ENCODE peak calls at places on chromosomes 16 and 17, in four cellular contexts. Z is dorsolateral prefrontal cortex, C is foreskin fibroblast, D is nephron progenitor cell. V is an unnamed sample.

GRCh38 chr17:75240394-75241142 is 20.8 kb downstream of the GGA3 start:
- DNase-seq in D (peak), C (no peak), Z (peak), V (no peak)

GRCh38 chr16:66486199-66486772 is 59.2 kb downstream of the BEAN1 start:
- DNase-seq in D (no peak), Z (no peak), C (no peak), V (no peak)

GRCh38 chr16:7086842-7087616 is 245.6 kb upstream of the RBFOX1 start:
- DNase-seq in C (no peak), Z (peak), D (peak), V (no peak)

GRCh38 chr17:74431568-74432483 is at the start of gene GPRC5C:
- DNase-seq in D (peak), C (no peak), Z (peak), V (no peak)

GRCh38 chr16:30748634-30749445 is 615 bp downstream of the PHKG2 start:
- DNase-seq in D (peak), C (peak), Z (no peak), V (no peak)

GRCh38 chr17:17971431-17972125 is 622 bp downstream of the TOM1L2 start:
- DNase-seq in C (no peak), Z (peak), D (no peak), V (no peak)

GRCh38 chr16:30778549-30779244 is 8.3 kb downstream of the ZNF629 start:
- DNase-seq in C (peak), Z (no peak), D (peak), V (no peak)

GRCh38 chr17:66152756-66153155 is 39.2 kb downstream of the CEP112 start:
- DNase-seq in D (no peak), C (peak), Z (no peak), V (no peak)

GRCh38 chr16:68379472-68380347 is 68.6 kb downstream of the SMPD3 start:
- DNase-seq in D (no peak), Z (no peak), C (no peak), V (no peak)

GRCh38 chr17:30236807-30237206 is 1.3 kb upstream of the SLC6A4 start:
- DNase-seq in Z (peak), C (no peak), D (peak), V (no peak)

GRCh38 chr16:13298676-13299075 is 397.3 kb downstream of the SHISA9 start:
- DNase-seq in Z (no peak), C (no peak), D (no peak), V (no peak)

GRCh38 chr17:149231-149630 is 11.9 kb downstream of the SCGB1C2 start:
- DNase-seq in Z (no peak), C (no peak), D (no peak), V (no peak)

GRCh38 chr17:42342242-42343008 is 45.8 kb downstream of the STAT3 start:
- DNase-seq in C (peak), D (no peak), Z (no peak), V (no peak)

GRCh38 chr17:17152385-17152784 is 53.7 kb downstream of the PLD6 start:
- DNase-seq in D (no peak), Z (no peak), C (no peak), V (no peak)

GRCh38 chr17:32523827-32524552 is 37.2 kb downstream of the CDK5R1 start:
- DNase-seq in D (no peak), Z (no peak), C (no peak), V (no peak)

GRCh38 chr17:74148901-74149596 is 54.4 kb upstream of the RPL38 start:
- DNase-seq in Z (no peak), D (no peak), C (no peak), V (no peak)

GRCh38 chr17:16486373-16487250 is 5.4 kb downstream of the LRRC75A start:
- DNase-seq in Z (peak), D (no peak), C (peak), V (no peak)

GRCh38 chr17:42118545-42118944 is 2.6 kb downstream of the KAT2A start:
- DNase-seq in Z (no peak), D (no peak), C (no peak), V (no peak)

GRCh38 chr17:74919440-74920305 is 3.4 kb downstream of the USH1G start:
- DNase-seq in C (peak), D (peak), Z (no peak), V (no peak)

GRCh38 chr17:45311762-45312476 is 4.9 kb downstream of the MAP3K14 start:
- DNase-seq in D (no peak), C (no peak), Z (no peak), V (no peak)

GRCh38 chr16:67155305-67156145 is 4.2 kb downstream of the TRADD start:
- DNase-seq in D (peak), C (peak), Z (peak), V (no peak)

GRCh38 chr17:18041776-18042175 is 2.6 kb downstream of the GID4 start:
- DNase-seq in Z (no peak), D (no peak), C (peak), V (peak)

GRCh38 chr16:67514382-67514828 is 14.2 kb upstream of the RIPOR1 start:
- DNase-seq in D (peak), Z (peak), C (peak), V (peak)

GRCh38 chr17:688100-688989 is 26.3 kb downstream of the VPS53 start:
- DNase-seq in Z (no peak), C (no peak), D (no peak), V (no peak)

GRCh38 chr16:16143038-16143763 is 80.1 kb downstream of the ABCC6 start:
- DNase-seq in C (no peak), Z (no peak), D (no peak), V (no peak)

GRCh38 chr16:20415541-20415940 is 6.2 kb downstream of the ACSM5 start:
- DNase-seq in D (no peak), C (peak), Z (no peak), V (no peak)

GRCh38 chr16:81524382-81524781 is 79.8 kb downstream of the CMIP start:
- DNase-seq in C (no peak), D (no peak), Z (no peak), V (no peak)

GRCh38 chr17:72504783-72505182 is 384.0 kb downstream of the SOX9 start:
- DNase-seq in Z (no peak), D (no peak), C (no peak), V (no peak)

GRCh38 chr17:69246726-69247375 is 18.2 kb upstream of the ABCA10 start:
- DNase-seq in C (peak), D (no peak), Z (no peak), V (no peak)

GRCh38 chr17:74042744-74043486 is 160.6 kb upstream of the RPL38 start:
- DNase-seq in C (peak), D (no peak), Z (peak), V (peak)

GRCh38 chr17:62724398-62725146 is 83.5 kb downstream of the MARCHF10 start:
- DNase-seq in Z (peak), D (no peak), C (no peak), V (no peak)

GRCh38 chr17:66904760-66905637 is 59.5 kb upstream of the CACNG4 start:
- DNase-seq in Z (no peak), C (no peak), D (no peak), V (no peak)

GRCh38 chr16:75086281-75086680 is 30.3 kb downstream of the LDHD start:
- DNase-seq in D (no peak), Z (no peak), C (no peak), V (no peak)

GRCh38 chr16:75085556-75085955 is 31.0 kb downstream of the LDHD start:
- DNase-seq in Z (no peak), D (no peak), C (peak), V (no peak)

GRCh38 chr16:75088226-75088625 is 28.4 kb downstream of the LDHD start:
- DNase-seq in C (no peak), Z (no peak), D (no peak), V (no peak)

GRCh38 chr16:75088934-75089333 is 27.6 kb downstream of the LDHD start:
- DNase-seq in Z (no peak), C (no peak), D (no peak), V (no peak)

DNA sequence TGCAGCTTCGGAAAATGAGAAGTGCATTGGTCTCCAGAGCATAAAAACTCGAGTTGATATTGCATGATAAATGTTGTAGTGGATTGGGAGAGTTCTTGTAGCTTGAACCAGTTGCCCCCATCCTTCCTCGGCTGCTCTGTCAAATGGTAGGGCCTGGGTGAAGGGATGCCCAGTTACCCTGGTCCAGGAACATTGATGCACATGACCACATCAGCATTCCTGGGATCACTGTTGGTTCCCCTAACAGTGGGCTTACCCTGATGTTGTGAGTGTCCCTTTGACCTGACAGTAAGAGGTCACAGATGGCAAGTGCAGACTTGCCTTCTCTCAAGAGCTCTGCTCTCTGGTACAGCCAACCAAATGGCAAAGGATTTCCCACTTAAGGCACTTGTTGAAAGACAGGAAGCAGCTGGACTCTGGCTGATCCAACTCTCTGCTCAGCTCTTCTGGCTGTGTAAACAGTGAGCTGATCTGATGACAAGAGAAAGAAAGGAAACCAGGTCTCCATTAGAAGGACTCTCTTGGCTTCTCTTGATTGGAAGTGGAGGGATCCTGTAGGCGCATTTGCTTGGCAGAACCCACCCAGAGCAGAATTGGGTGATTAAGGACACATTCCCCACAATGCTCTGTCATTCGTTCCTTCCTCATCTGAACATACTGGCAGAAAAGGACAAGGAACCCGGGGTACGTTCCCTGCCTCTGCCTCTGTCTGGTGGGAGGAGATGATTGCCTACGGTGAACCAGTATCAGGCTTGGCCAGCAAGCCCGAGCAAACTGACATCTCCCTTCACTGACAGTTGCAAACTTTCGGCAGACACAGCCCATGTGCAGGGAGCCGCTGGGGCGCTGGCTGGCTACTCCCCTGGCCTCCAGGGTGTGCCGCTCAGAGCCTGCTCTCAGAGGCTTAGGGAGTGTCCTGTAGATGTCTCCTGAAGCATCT is 29.3 kb downstream of the LDHD start:
- DNase-seq in Z (no peak), D (no peak), C (peak), V (no peak)
- TF ChIP-seq CTCF in Z (no peak), D (no peak), C (no peak), V (no peak)

GRCh38 chr16:89054714-89055113 is 38.9 kb upstream of the ACSF3 start:
- DNase-seq in D (no peak), Z (no peak), C (no peak), V (no peak)
- TF ChIP-seq CTCF in D (no peak), Z (no peak), C (no peak), V (no peak)

GRCh38 chr17:63850401-63850800 is 7.9 kb upstream of the SMARCD2 start:
- DNase-seq in C (no peak), D (no peak), Z (no peak), V (no peak)

GRCh38 chr17:63853260-63853659 is 10.8 kb upstream of the SMARCD2 start:
- DNase-seq in C (no peak), Z (no peak), D (no peak), V (no peak)

GRCh38 chr17:63847525-63848249 is 5.2 kb upstream of the SMARCD2 start:
- DNase-seq in D (no peak), Z (no peak), C (no peak), V (no peak)

GRCh38 chr17:63845509-63845908 is 3.0 kb upstream of the SMARCD2 start:
- DNase-seq in C (no peak), Z (no peak), D (no peak), V (no peak)

DNA sequence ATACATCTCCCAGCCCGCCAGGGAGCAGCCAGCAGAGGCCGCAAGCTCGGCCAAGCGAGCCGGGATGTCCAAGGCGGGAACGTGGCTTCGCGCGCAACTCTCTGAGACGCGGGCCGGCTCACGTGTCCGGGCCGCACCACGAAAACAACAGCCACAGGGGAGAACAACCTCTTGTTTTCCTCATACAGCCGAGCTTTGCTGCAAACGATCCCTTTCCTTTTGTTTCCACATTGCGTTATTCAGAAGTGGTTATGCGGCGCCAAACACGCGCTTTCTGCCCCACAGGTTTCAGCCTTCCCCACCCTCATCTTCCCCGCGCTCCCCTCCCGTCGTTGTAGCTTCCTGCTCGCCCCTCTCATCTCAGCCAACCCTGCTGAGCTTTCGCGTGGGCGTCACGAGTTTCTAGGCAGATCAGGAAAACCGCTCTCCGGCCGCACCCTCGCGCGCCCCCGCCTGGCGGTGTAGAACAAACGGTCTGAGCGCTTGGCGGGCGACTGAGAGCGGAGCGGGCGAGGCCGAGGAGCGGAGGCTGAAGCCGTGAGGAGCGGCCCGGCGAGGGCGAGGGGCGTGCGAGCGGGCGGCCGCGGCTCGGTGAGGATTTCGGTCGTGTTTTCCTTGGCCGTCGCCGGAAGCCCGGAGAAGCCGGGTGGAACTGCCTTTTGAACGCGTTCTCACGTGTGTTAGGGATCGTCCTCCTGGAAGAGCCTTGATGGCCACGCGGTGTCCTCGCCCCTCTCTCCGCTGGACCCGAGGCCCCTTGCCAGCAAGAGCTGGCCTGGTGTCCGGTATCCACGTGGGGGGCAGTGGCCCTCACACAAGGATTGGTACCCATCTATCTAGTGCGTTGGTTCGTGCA is 6.6 kb upstream of the SMARCD2 start:
- DNase-seq in Z (peak), C (peak), D (peak), V (no peak)
- TF ChIP-seq CTCF in Z (peak), C (peak), D (peak), V (peak)

GRCh38 chr17:59893617-59894100 is 738 bp downstream of the RPS6KB1 start:
- DNase-seq in D (no peak), C (no peak), Z (no peak), V (no peak)

GRCh38 chr17:59901604-59902003 is 8.7 kb downstream of the RPS6KB1 start:
- DNase-seq in Z (no peak), C (no peak), D (no peak), V (no peak)

GRCh38 chr17:59903455-59903854 is 10.5 kb downstream of the RPS6KB1 start:
- DNase-seq in D (no peak), Z (no peak), C (no peak), V (no peak)

GRCh38 chr17:59897090-59897489 is 4.2 kb downstream of the RPS6KB1 start:
- DNase-seq in Z (no peak), D (no peak), C (no peak), V (no peak)

GRCh38 chr17:59899099-59899498 is 6.2 kb downstream of the RPS6KB1 start:
- DNase-seq in Z (no peak), D (no peak), C (no peak), V (no peak)
- TF ChIP-seq CTCF in Z (no peak), D (no peak), C (no peak), V (no peak)

GRCh38 chr16:5505093-5505887 is 407.7 kb upstream of the EEF2KMT start:
- DNase-seq in D (no peak), Z (no peak), C (no peak), V (no peak)

GRCh38 chr16:5502944-5503343 is 405.3 kb upstream of the EEF2KMT start:
- DNase-seq in Z (no peak), C (no peak), D (no peak), V (no peak)

GRCh38 chr16:5500526-5500925 is 402.9 kb upstream of the EEF2KMT start:
- DNase-seq in D (no peak), C (no peak), Z (no peak), V (no peak)

GRCh38 chr16:5504028-5504758 is 406.6 kb upstream of the EEF2KMT start:
- DNase-seq in C (no peak), D (no peak), Z (peak), V (no peak)

DNA sequence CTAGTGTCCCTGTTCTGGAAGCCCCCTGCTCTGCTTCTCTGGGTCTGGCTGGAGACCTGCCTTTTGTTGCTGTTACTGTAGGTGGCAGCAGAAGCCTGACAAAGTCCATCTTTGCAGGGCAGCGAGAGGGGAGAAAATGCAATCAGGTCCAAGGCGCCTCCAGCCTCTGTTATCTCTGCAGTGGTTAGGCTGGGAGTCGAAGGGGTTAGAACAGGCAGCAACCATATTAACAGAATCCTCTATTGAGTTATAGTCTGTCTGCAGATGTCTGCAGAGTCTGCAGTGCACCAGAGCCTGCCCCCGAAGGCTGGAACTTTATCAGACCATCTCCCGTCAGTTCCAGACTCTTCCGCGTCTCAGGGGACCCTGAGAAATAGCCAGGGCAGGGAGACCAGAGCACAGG is 404.9 kb upstream of the EEF2KMT start:
- DNase-seq in C (no peak), Z (no peak), D (peak), V (no peak)
- TF ChIP-seq CTCF in C (peak), Z (peak), D (peak), V (no peak)

DNA sequence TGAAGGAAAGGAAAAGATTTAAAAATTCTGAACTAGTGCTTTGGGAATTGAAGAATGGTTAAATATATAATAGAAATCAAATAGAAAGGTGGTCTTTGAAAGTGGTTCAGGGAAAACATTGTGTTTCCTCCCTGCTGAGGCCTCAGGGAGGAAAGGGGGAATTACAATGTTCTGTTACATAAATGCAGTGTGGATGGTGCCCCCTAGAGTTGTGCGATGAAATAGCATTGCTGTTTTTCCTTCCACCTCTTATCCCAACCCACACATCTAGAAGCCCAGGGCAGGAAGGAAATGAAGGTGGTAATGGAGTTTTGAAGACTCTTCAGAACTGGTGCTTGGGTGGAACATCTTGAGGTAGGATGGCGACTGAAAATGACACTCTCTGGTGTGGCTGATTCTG is 6.4 kb upstream of the TOX3 start:
- DNase-seq in Z (no peak), C (no peak), D (no peak), V (no peak)
- TF ChIP-seq CTCF in Z (no peak), C (no peak), D (no peak), V (no peak)